ENCODE peak calls at places on chromosomes 5 and 9, in six cellular contexts. L is BE2C; B is activated CD4-positive, alpha-beta T cell treated with anti-CD3 and anti-CD28 coated beads, Interleukin-2, amount 10 ng/mL, durations not matched to agents 7 days and 5 days; M is hypothalamus; R is naive thymus-derived CD8-positive, alpha-beta T cell; N is stimulated activated CD8-positive, alpha-beta memory T cell treated with anti-CD3 and anti-CD28 coated beads, Interleukin-2, amount 100 ng/mL, for 48 hours. Y is an unnamed sample.

GRCh38 chr5:137315534-137316345 is 183.4 kb downstream of the SPOCK1 start:
- DNase-seq in M (no peak), L (no peak), N (no peak), B (no peak), R (no peak), Y (no peak)

GRCh38 chr5:39447059-39447458 is 22.3 kb upstream of the DAB2 start:
- DNase-seq in R (no peak), M (no peak), B (no peak), N (no peak), L (no peak), Y (no peak)

GRCh38 chr9:36191290-36191645 is 547 bp downstream of the CLTA start:
- DNase-seq in L (peak; percentile 17), B (peak; percentile 58), M (no peak), N (peak; percentile 16), R (peak; percentile 21), Y (no peak)

GRCh38 chr9:38424918-38425317 is 664 bp upstream of the IGFBPL1 start:
- DNase-seq in R (no peak), B (no peak), N (no peak), M (no peak), L (no peak), Y (no peak)

GRCh38 chr5:34449639-34450038 is 206.5 kb upstream of the RAI14 start:
- DNase-seq in M (no peak), N (no peak), R (no peak), L (no peak), B (no peak), Y (no peak)

GRCh38 chr5:176413255-176413565 is 3.1 kb downstream of the CLTB start:
- DNase-seq in L (no peak), R (no peak), N (no peak), M (no peak), B (no peak), Y (no peak)

GRCh38 chr5:16945163-16945562 is 9.1 kb upstream of the MYO10 start:
- DNase-seq in B (no peak), N (no peak), L (no peak), M (no peak), R (no peak), Y (no peak)

GRCh38 chr5:72209515-72210115 is 102.3 kb downstream of the MAP1B start:
- DNase-seq in R (no peak), B (no peak), N (no peak), M (peak; percentile 8), L (peak; percentile 66), Y (no peak)

GRCh38 chr9:111356567-111357244 is 26.7 kb upstream of the OR2K2 start:
- DNase-seq in R (no peak), N (no peak), M (no peak), B (no peak), L (no peak), Y (no peak)

GRCh38 chr9:108786756-108787663 is 68.8 kb downstream of the ACTL7B start:
- DNase-seq in M (no peak), N (no peak), L (no peak), R (no peak), B (no peak), Y (no peak)

GRCh38 chr9:107142896-107143603 is 140.0 kb upstream of the RAD23B start:
- DNase-seq in M (no peak), B (no peak), L (no peak), N (no peak), R (no peak), Y (no peak)

GRCh38 chr9:17799383-17799782 is 220.5 kb downstream of the SH3GL2 start:
- DNase-seq in R (no peak), M (no peak), N (no peak), B (no peak), L (no peak), Y (no peak)

GRCh38 chr5:89471556-89471955 is 588.6 kb upstream of the MEF2C start:
- DNase-seq in N (no peak), R (no peak), M (no peak), L (no peak), B (no peak), Y (no peak)

GRCh38 chr9:84708400-84708799 is 38.9 kb downstream of the NTRK2 start:
- DNase-seq in B (no peak), R (no peak), L (no peak), N (no peak), M (no peak), Y (no peak)

GRCh38 chr5:146203872-146204192 is 427 bp downstream of the RBM27 start:
- DNase-seq in N (no peak), M (no peak), L (no peak), R (no peak), B (peak; percentile 30), Y (no peak)

GRCh38 chr5:80198399-80198798 is 57.4 kb downstream of the SERINC5 start:
- DNase-seq in N (no peak), R (no peak), M (peak; percentile 74), L (no peak), B (no peak), Y (no peak)

GRCh38 chr5:173968154-173968553 is 20.8 kb upstream of the C5orf47 start:
- DNase-seq in M (no peak), L (peak; percentile 53), N (no peak), R (no peak), B (no peak), Y (no peak)

GRCh38 chr5:171308453-171309275 is at the start of gene TLX3:
- DNase-seq in N (no peak), R (no peak), L (no peak), M (no peak), B (no peak), Y (peak; percentile 65)

GRCh38 chr9:92563701-92564100 is 27.9 kb upstream of the ECM2 start:
- DNase-seq in L (no peak), B (no peak), N (no peak), R (no peak), M (no peak), Y (no peak)

GRCh38 chr5:102666164-102666951 is 88.7 kb upstream of the PAM start:
- DNase-seq in L (peak; percentile 64), N (no peak), R (no peak), M (no peak), B (no peak), Y (no peak)

GRCh38 chr5:40442346-40442745 is 237.4 kb upstream of the PTGER4 start:
- DNase-seq in B (no peak), L (no peak), R (peak; percentile 48), N (no peak), M (no peak), Y (no peak)

GRCh38 chr5:91849069-91849468 is 466.0 kb upstream of the ARRDC3 start:
- DNase-seq in N (no peak), B (no peak), L (no peak), R (no peak), M (no peak), Y (no peak)

GRCh38 chr5:81789033-81789432 is 38.1 kb upstream of the SSBP2 start:
- DNase-seq in M (no peak), B (no peak), R (no peak), N (no peak), L (no peak), Y (no peak)

GRCh38 chr5:157607371-157608161 is 32.0 kb upstream of the ADAM19 start:
- DNase-seq in B (peak; percentile 78), M (no peak), L (no peak), N (peak; percentile 52), R (no peak), Y (no peak)

GRCh38 chr5:1789838-1790462 is 9.7 kb downstream of the MRPL36 start:
- DNase-seq in L (no peak), M (no peak), R (no peak), B (no peak), N (no peak), Y (no peak)

GRCh38 chr5:159211712-159212111 is 2.4 kb upstream of the RNF145 start:
- DNase-seq in L (peak; percentile 60), N (no peak), M (no peak), R (no peak), B (no peak), Y (no peak)

GRCh38 chr9:72552356-72552755 is 30.9 kb downstream of the TMC1 start:
- DNase-seq in L (no peak), N (no peak), M (no peak), B (no peak), R (no peak), Y (no peak)

GRCh38 chr5:137727623-137728022 is 8.3 kb downstream of the KLHL3 start:
- DNase-seq in N (no peak), M (no peak), L (no peak), R (no peak), B (no peak), Y (no peak)

GRCh38 chr5:172540099-172540870 is 86.0 kb upstream of the SH3PXD2B start:
- DNase-seq in M (no peak), B (no peak), L (no peak), N (no peak), R (no peak), Y (peak; percentile 14)

GRCh38 chr9:37966443-37967271 is 62.7 kb upstream of the SLC25A51 start:
- DNase-seq in M (no peak), N (no peak), B (no peak), L (no peak), R (no peak), Y (no peak)

GRCh38 chr5:16160706-16161105 is 18.9 kb downstream of the MARCHF11 start:
- DNase-seq in B (peak; percentile 35), N (no peak), L (peak; percentile 64), M (no peak), R (no peak), Y (no peak)

GRCh38 chr9:77707696-77708095 is 59.6 kb upstream of the GNA14 start:
- DNase-seq in M (no peak), R (no peak), B (no peak), N (no peak), L (no peak), Y (no peak)

GRCh38 chr5:172505840-172506638 is 51.7 kb upstream of the SH3PXD2B start:
- DNase-seq in M (no peak), L (no peak), R (no peak), N (no peak), B (no peak), Y (peak; percentile 28)